ENCODE peak calls at places on chromosome 12, in seven cellular contexts. E, P, R, K, W, Q and S are unnamed samples. For H3K4me1, the result is how much of the 10 kb centered on the place peaks cover.

GRCh38 chr12:62260733-62261683 is 804 bp downstream of the USP15 start:
- DNase-seq in K (peak), W (peak), P (peak), E (no peak), R (peak), Q (peak), S (peak)

GRCh38 chr12:13471471-13471870 is 274.9 kb downstream of the EMP1 start:
- DNase-seq in Q (no peak), W (no peak), K (no peak), E (no peak), P (no peak), R (no peak), S (no peak)

GRCh38 chr12:89783321-89784060 is 74.9 kb upstream of the ATP2B1 start:
- DNase-seq in P (peak), Q (peak), K (no peak), W (no peak), E (no peak), R (no peak), S (peak)

GRCh38 chr12:49868952-49869815 is 26.3 kb upstream of the BCDIN3D start:
- DNase-seq in W (no peak), R (peak), K (no peak), Q (no peak), E (no peak), P (peak), S (peak)

GRCh38 chr12:129607756-129608155 is 296.1 kb downstream of the TMEM132D start:
- DNase-seq in Q (no peak), K (no peak), W (no peak), E (no peak), R (no peak), P (no peak), S (no peak)

GRCh38 chr12:43337571-43338497 is 214.2 kb downstream of the ADAMTS20 start:
- DNase-seq in P (no peak), Q (peak), E (no peak), R (no peak), W (no peak), K (no peak), S (no peak)

GRCh38 chr12:43285248-43285647 is 266.8 kb downstream of the ADAMTS20 start:
- DNase-seq in R (peak), K (no peak), Q (peak), E (no peak), W (no peak), P (no peak), S (no peak)

GRCh38 chr12:111137968-111138367 is 217.6 kb upstream of the MYL2 start:
- DNase-seq in W (no peak), R (no peak), P (no peak), E (no peak), K (no peak), Q (no peak), S (no peak)

GRCh38 chr12:108856428-108857157 is 790 bp downstream of the SSH1 start:
- DNase-seq in Q (peak), E (peak), P (peak), K (peak), R (peak), W (peak), S (peak)

GRCh38 chr12:95956557-95957145 is 13.5 kb downstream of the AMDHD1 start:
- DNase-seq in P (no peak), E (no peak), R (no peak), K (no peak), Q (no peak), W (no peak), S (no peak)

GRCh38 chr12:47751561-47751960 is 7.1 kb downstream of the RAPGEF3 start:
- DNase-seq in K (no peak), P (no peak), W (no peak), E (no peak), Q (no peak), R (no peak), S (no peak)

GRCh38 chr12:52835271-52836041 is 1.3 kb upstream of the KRT79 start:
- DNase-seq in P (no peak), E (no peak), Q (no peak), K (no peak), W (no peak), R (no peak), S (no peak)

GRCh38 chr12:753401-754237 is 1.2 kb downstream of the WNK1 start:
- DNase-seq in P (peak), E (peak), K (peak), Q (no peak), W (peak), R (peak), S (peak)

GRCh38 chr12:131988054-131988796 is 38.5 kb downstream of the EP400 start:
- DNase-seq in W (no peak), R (no peak), P (no peak), Q (no peak), K (no peak), E (no peak), S (no peak)

GRCh38 chr12:66302827-66303169 is 505 bp downstream of the HELB start:
- DNase-seq in P (no peak), E (no peak), K (no peak), R (no peak), W (no peak), Q (no peak), S (no peak)

GRCh38 chr12:2169964-2170363 is 117.2 kb downstream of the CACNA1C start:
- DNase-seq in R (no peak), E (no peak), W (no peak), P (no peak), Q (no peak), K (no peak), S (no peak)

GRCh38 chr12:70267550-70267949 is 24.3 kb downstream of the CNOT2 start:
- DNase-seq in K (no peak), P (peak), Q (no peak), E (no peak), R (no peak), W (no peak), S (peak)

GRCh38 chr12:75936525-75937450 is 94.8 kb downstream of the PHLDA1 start:
- DNase-seq in R (no peak), W (no peak), E (no peak), P (no peak), K (no peak), Q (no peak), S (no peak)

GRCh38 chr12:49543914-49544815 is 5.3 kb downstream of the KCNH3 start:
- DNase-seq in Q (no peak), E (peak), K (no peak), W (no peak), R (no peak), P (no peak), S (no peak)

GRCh38 chr12:73935817-73936216 is 601.8 kb upstream of the ATXN7L3B start:
- DNase-seq in E (no peak), Q (peak), W (no peak), R (no peak), K (no peak), P (peak), S (no peak)

GRCh38 chr12:16307843-16308475 is 30.5 kb upstream of the SLC15A5 start:
- DNase-seq in E (no peak), Q (no peak), R (no peak), P (peak), W (no peak), K (no peak), S (no peak)

GRCh38 chr12:5204271-5204670 is 160.6 kb downstream of the KCNA5 start:
- DNase-seq in Q (no peak), K (no peak), R (no peak), W (no peak), E (no peak), P (no peak), S (no peak)

GRCh38 chr12:32482226-32482625 is 82.9 kb downstream of the FGD4 start:
- DNase-seq in Q (no peak), W (no peak), K (no peak), R (no peak), E (no peak), P (no peak), S (no peak)

GRCh38 chr12:65720136-65720535 is 104.1 kb upstream of the HMGA2 start:
- DNase-seq in R (no peak), W (no peak), P (no peak), Q (no peak), E (no peak), K (no peak), S (no peak)

GRCh38 chr12:85462888-85463287 is 182.9 kb downstream of the ALX1 start:
- DNase-seq in R (no peak), K (no peak), W (no peak), E (no peak), Q (no peak), P (peak), S (no peak)

GRCh38 chr12:63098851-63099250 is 52.1 kb downstream of the AVPR1A start:
- DNase-seq in E (no peak), W (no peak), Q (peak), K (no peak), P (no peak), R (no peak), S (no peak)

GRCh38 chr12:47636908-47637780 is 68.7 kb downstream of the RPAP3 start:
- DNase-seq in K (peak), R (no peak), E (no peak), Q (peak), P (peak), W (no peak), S (peak)

GRCh38 chr12:62446741-62447452 is 19.7 kb upstream of the MON2 start:
- DNase-seq in W (no peak), P (no peak), Q (no peak), R (no peak), K (no peak), E (no peak), S (peak)

GRCh38 chr12:92421042-92421441 is 275.4 kb upstream of the BTG1 start:
- DNase-seq in K (no peak), P (no peak), W (no peak), E (no peak), Q (no peak), R (no peak), S (no peak)

GRCh38 chr12:124752437-124753229 is 111.0 kb downstream of the SCARB1 start:
- DNase-seq in E (no peak), W (no peak), K (no peak), Q (peak), R (no peak), P (peak), S (no peak)

GRCh38 chr12:124753230-124753595 is 110.5 kb downstream of the SCARB1 start:
- DNase-seq in K (no peak), W (no peak), Q (no peak), E (no peak), R (no peak), P (no peak), S (no peak)

GRCh38 chr12:124750787-124751471 is 112.7 kb downstream of the SCARB1 start:
- DNase-seq in E (no peak), P (no peak), R (no peak), W (no peak), Q (no peak), K (no peak), S (no peak)

GRCh38 chr12:124750149-124750656 is 113.5 kb downstream of the SCARB1 start:
- DNase-seq in R (no peak), E (no peak), K (no peak), Q (no peak), P (no peak), W (no peak), S (no peak)

GRCh38 chr12:124751654-124752355 is 111.9 kb downstream of the SCARB1 start:
- DNase-seq in P (no peak), R (no peak), W (no peak), K (no peak), E (no peak), Q (no peak), S (no peak)
- H3K27ac ChIP-seq in P (peak), R (peak), W (no peak), K (no peak), E (no peak), Q (no peak), S (no peak)

DNA sequence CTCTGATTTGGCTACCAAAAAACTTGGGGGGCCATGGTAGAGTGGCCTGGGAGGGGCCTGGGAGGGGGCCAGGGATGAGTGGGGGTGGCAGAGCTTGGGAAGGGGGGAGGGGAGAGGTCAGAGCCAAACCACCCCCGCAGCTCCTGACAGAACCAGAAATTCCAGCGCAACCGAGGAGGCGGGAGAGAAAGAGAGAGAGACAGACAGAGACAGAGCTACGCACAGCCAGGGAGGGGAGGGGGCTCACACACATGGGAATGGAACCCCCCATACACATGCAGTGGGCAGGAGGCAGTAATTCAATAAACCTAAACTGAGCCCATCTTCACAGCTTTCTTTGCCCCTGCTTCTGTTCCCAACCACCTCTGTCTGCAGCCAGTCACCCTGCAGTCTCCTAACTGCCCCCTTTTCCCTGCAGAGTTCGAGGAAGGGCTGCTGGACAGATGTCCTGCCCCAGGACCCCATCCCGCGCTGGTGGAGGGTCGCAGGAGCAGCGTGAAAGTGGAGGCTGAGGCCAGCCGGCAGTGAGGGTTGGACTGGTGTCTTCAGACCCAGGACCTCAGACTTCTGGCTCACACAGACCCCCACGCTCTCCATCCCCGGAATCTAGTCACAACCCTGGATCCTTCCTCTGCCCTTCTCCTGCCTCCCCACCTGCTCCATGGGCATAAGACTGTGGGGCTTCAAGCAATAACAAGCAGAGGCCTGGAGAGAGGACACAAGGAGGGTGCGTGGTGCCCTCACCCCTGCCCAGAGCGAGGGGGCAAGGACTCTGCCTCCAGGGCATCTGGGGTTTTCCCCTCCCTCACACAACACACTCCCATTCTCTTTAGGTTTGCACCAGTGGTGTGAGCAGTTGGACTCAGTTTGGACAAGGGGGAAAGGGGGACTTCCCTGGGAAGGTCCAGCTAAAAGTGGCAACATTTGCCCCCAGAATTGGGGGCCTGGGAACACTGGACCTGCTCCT is 5.6 kb downstream of the NAB2 start:
- DNase-seq in E (no peak), K (no peak), P (no peak), W (no peak), Q (no peak), R (no peak), S (no peak)
- H3K4me1 ChIP-seq in E (under half), K (under half), P (under half), W (under half), Q (under half), R (under half), S (under half)

GRCh38 chr12:40156031-40156764 is 50.3 kb upstream of the SLC2A13 start:
- DNase-seq in E (no peak), K (no peak), R (no peak), Q (no peak), W (no peak), P (no peak), S (no peak)

GRCh38 chr12:40162022-40162421 is 56.1 kb upstream of the SLC2A13 start:
- DNase-seq in R (no peak), P (no peak), E (no peak), W (no peak), Q (no peak), K (no peak), S (no peak)

GRCh38 chr12:40154381-40154780 is 48.5 kb upstream of the SLC2A13 start:
- DNase-seq in E (no peak), W (no peak), K (no peak), Q (no peak), P (no peak), R (no peak), S (no peak)

GRCh38 chr12:40157307-40157706 is 51.4 kb upstream of the SLC2A13 start:
- DNase-seq in E (no peak), P (no peak), R (no peak), K (no peak), W (no peak), Q (no peak), S (no peak)

GRCh38 chr12:40158592-40159111 is 52.8 kb upstream of the SLC2A13 start:
- DNase-seq in E (no peak), R (no peak), K (no peak), W (no peak), P (no peak), Q (no peak), S (no peak)
- H3K27ac ChIP-seq in E (peak), R (no peak), K (no peak), W (no peak), P (no peak), Q (no peak), S (no peak)

DNA sequence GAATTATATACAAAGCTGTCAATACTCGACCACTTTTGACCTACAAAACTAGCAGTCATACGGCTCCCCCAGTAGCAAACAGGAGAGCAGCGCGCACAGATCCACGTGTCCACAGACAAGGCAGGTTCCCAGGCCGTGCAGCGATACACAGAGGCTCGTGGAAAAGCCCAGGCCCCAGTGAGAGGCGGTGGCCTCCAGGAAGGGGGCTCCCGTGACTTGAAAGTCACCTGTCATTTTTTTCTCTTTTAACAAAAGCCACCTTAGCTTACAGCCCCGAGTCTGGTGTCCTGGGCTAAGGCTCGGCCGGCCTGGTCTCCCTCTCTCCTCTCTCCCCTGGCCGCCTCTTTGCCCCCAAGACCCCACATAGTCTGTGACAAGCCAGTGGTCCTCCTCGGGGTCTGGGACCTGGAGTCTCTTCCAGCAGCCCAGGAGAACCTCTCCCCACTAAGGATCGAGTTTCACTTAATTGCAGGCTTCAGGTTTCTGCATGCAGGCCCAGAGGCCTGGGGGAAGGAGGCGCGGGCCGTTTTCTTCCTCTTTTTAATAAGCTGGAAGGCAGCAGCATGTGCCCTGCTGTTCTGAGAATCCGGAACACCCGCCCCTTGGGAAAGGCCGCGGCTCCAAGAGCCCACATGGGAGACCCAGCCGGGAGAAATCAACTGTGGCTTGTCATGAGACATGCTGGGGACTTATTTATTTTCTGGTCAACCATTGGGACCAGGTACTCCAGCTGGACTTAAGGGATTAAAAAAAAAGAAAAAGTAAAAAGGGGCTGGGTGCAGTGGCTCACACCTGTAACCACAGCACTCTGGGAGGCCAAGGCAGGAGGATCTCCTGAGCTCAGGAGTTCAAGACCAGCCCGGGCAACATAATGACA is 15.9 kb downstream of the NCOR2 start:
- DNase-seq in Q (peak), E (peak), R (no peak), P (peak), W (no peak), K (no peak), S (peak)
- H3K4me1 ChIP-seq in Q (under half), E (half or more), R (under half), P (half or more), W (under half), K (under half), S (under half)

GRCh38 chr12:94534278-94534677 is 74.6 kb upstream of the CEP83 start:
- DNase-seq in P (no peak), W (no peak), E (no peak), Q (no peak), R (no peak), K (no peak), S (no peak)
- H3K27ac ChIP-seq in P (no peak), W (no peak), E (no peak), Q (no peak), R (no peak), K (no peak), S (no peak)

GRCh38 chr12:120689397-120690082 is 2.6 kb downstream of the MLEC start:
- DNase-seq in P (no peak), Q (no peak), K (no peak), E (no peak), R (no peak), W (no peak), S (peak)

GRCh38 chr12:120687570-120688289 is 781 bp downstream of the MLEC start:
- DNase-seq in Q (peak), K (no peak), W (no peak), P (no peak), E (no peak), R (no peak), S (peak)

GRCh38 chr12:120688527-120689071 is 1.6 kb downstream of the MLEC start:
- DNase-seq in W (no peak), R (no peak), P (no peak), Q (peak), K (no peak), E (no peak), S (peak)

GRCh38 chr12:120690978-120691377 is 4.0 kb downstream of the MLEC start:
- DNase-seq in R (no peak), E (no peak), Q (no peak), P (no peak), K (no peak), W (no peak), S (no peak)

DNA sequence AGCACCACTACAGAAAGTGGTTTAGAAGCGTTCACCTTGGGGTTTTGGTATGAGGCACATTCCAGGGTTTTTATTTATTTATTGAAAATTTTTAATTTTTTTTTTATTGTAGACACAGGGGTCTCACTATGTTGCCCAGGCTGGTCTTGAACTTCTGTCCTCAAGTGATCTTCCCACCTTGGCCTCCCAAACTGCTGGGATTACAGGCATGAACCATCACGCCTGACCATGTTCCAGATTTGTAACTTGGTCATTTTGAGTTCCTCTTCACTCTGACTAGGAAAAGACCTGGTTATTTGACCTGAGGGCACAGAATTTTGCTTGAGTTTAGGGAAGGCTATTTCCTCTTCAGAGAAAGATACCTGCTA is 3.1 kb downstream of the MLEC start:
- DNase-seq in R (no peak), P (no peak), K (no peak), E (no peak), W (no peak), Q (no peak), S (no peak)
- H3K4me1 ChIP-seq in R (under half), P (under half), K (under half), E (under half), W (under half), Q (under half), S (under half)

DNA sequence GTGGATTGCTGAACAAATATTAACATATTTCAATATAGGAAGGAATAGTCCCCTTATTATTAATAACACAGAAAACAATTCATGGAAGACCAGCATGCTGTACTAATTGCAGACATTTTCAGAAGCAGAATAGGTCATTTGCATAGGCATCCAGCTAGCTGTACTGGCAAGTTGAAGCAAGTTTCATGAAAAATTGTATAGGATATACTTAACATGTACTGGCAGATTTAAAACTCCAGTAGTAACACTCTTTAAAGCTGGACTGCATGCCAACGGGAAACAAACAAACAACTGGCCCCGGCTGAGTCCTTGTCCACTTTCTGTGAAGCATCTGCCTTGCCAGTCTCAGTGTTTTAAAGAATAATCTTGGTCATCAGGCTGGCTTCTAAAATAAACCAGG is 122.2 kb upstream of the KRAS start:
- DNase-seq in Q (no peak), W (no peak), E (no peak), K (no peak), P (no peak), R (no peak), S (no peak)
- H3K27ac ChIP-seq in Q (no peak), W (no peak), E (no peak), K (no peak), P (no peak), R (no peak), S (no peak)